ENCODE peak calls at places on chromosomes 1 and 21, in four cellular contexts. One of them, this sample, is unnamed.

GRCh38 chr1:87150143-87150542 is 178.5 kb upstream of the LMO4 start:
- DNase-seq in transverse colon: no peak
- DNase-seq in GM12878: no peak
- DNase-seq in sigmoid colon: no peak
- DNase-seq in this sample: no peak

GRCh38 chr1:83791821-83792437 is 207.0 kb downstream of the TTLL7 start:
- DNase-seq in sigmoid colon: no peak
- DNase-seq in transverse colon: no peak
- DNase-seq in GM12878: no peak
- DNase-seq in this sample: no peak

GRCh38 chr1:208105756-208106155 is 138.4 kb downstream of the PLXNA2 start:
- DNase-seq in transverse colon: no peak
- DNase-seq in sigmoid colon: no peak
- DNase-seq in GM12878: no peak
- DNase-seq in this sample: no peak

GRCh38 chr1:226943156-226943555 is 3.1 kb downstream of the COQ8A start:
- DNase-seq in transverse colon: no peak
- DNase-seq in sigmoid colon: no peak
- DNase-seq in GM12878: no peak
- DNase-seq in this sample: no peak

GRCh38 chr1:106798991-106799390 is 257.5 kb upstream of the PRMT6 start:
- DNase-seq in sigmoid colon: no peak
- DNase-seq in GM12878: no peak
- DNase-seq in transverse colon: no peak
- DNase-seq in this sample: no peak

GRCh38 chr1:59236949-59237545 is 59.8 kb upstream of the FGGY start:
- DNase-seq in transverse colon: no peak
- DNase-seq in sigmoid colon: no peak
- DNase-seq in GM12878: no peak
- DNase-seq in this sample: no peak

GRCh38 chr1:110783292-110783918 is 89.5 kb upstream of the CD53 start:
- DNase-seq in GM12878: no peak
- DNase-seq in sigmoid colon: no peak
- DNase-seq in transverse colon: peak
- DNase-seq in this sample: no peak

GRCh38 chr1:218584418-218585155 is 239.5 kb downstream of the TGFB2 start:
- DNase-seq in GM12878: no peak
- DNase-seq in transverse colon: no peak
- DNase-seq in sigmoid colon: no peak
- DNase-seq in this sample: no peak

GRCh38 chr1:245201827-245202226 is 47.0 kb downstream of the KIF26B start:
- DNase-seq in transverse colon: no peak
- DNase-seq in sigmoid colon: no peak
- DNase-seq in GM12878: no peak
- DNase-seq in this sample: no peak

GRCh38 chr1:180571832-180572636 is 13.3 kb downstream of the OVAAL start:
- DNase-seq in GM12878: no peak
- DNase-seq in transverse colon: no peak
- DNase-seq in sigmoid colon: no peak
- DNase-seq in this sample: no peak

GRCh38 chr1:33301273-33301984 is 19.5 kb downstream of the A3GALT2 start:
- DNase-seq in GM12878: no peak
- DNase-seq in sigmoid colon: peak
- DNase-seq in transverse colon: no peak
- DNase-seq in this sample: no peak

GRCh38 chr1:173489149-173489600 is 12.0 kb downstream of the PRDX6 start:
- DNase-seq in sigmoid colon: no peak
- DNase-seq in transverse colon: no peak
- DNase-seq in GM12878: no peak
- DNase-seq in this sample: no peak

GRCh38 chr1:18009061-18009728 is 98.4 kb upstream of the IGSF21 start:
- DNase-seq in GM12878: no peak
- DNase-seq in sigmoid colon: no peak
- DNase-seq in transverse colon: no peak
- DNase-seq in this sample: no peak

GRCh38 chr1:230138561-230139239 is 71.7 kb downstream of the GALNT2 start:
- DNase-seq in GM12878: no peak
- DNase-seq in transverse colon: no peak
- DNase-seq in sigmoid colon: no peak
- DNase-seq in this sample: no peak

GRCh38 chr21:15967661-15968060 is 237.9 kb downstream of the USP25 start:
- DNase-seq in sigmoid colon: no peak
- DNase-seq in GM12878: no peak
- DNase-seq in transverse colon: no peak
- DNase-seq in this sample: no peak

GRCh38 chr1:197358959-197359358 is 90.9 kb downstream of the CRB1 start:
- DNase-seq in sigmoid colon: no peak
- DNase-seq in transverse colon: no peak
- DNase-seq in GM12878: no peak
- DNase-seq in this sample: no peak

DNA sequence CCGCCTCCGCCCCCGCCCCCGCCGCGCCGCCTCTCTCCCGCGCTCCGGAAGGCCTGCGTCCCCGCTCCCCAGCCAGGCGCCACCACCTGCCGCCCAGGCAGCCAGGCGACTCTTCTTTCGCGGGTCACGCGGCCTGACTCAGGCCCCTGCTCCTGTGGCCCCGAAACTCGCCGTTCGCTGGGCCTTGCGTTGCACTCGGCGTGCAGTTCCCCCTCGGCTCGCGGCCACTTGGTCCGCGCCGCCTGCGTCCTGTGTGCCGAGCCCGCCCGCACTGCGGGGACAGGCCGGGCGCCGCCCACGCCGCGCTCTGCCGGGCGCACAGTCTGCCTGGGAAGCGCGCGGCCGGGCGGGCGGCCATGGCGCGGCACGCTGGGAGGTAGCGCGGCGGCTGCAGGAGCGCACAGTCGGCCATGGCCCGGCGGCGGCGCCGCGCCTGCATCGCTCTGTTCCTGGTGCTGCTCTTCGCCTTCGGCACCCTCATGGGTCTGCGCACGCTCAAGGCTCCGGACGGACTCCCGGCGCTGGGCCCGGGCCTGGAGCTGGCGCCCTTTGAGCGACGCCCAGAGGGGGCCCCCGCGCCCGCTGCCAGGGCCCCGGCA is at the start of gene MANEAL:
- DNase-seq in GM12878: no peak
- DNase-seq in transverse colon: peak
- DNase-seq in sigmoid colon: no peak
- DNase-seq in this sample: no peak
- TF ChIP-seq EP300 in GM12878: no peak
- TF ChIP-seq EP300 in transverse colon: no peak
- TF ChIP-seq EP300 in sigmoid colon: no peak
- TF ChIP-seq EP300 in this sample: no peak

GRCh38 chr1:212608209-212608955 is at the start of gene ATF3:
- DNase-seq in sigmoid colon: peak
- DNase-seq in GM12878: peak
- DNase-seq in transverse colon: peak
- DNase-seq in this sample: peak
- TF ChIP-seq POLR2A in sigmoid colon: peak
- TF ChIP-seq POLR2A in GM12878: peak
- TF ChIP-seq POLR2A in transverse colon: peak
- TF ChIP-seq POLR2A in this sample: peak

DNA sequence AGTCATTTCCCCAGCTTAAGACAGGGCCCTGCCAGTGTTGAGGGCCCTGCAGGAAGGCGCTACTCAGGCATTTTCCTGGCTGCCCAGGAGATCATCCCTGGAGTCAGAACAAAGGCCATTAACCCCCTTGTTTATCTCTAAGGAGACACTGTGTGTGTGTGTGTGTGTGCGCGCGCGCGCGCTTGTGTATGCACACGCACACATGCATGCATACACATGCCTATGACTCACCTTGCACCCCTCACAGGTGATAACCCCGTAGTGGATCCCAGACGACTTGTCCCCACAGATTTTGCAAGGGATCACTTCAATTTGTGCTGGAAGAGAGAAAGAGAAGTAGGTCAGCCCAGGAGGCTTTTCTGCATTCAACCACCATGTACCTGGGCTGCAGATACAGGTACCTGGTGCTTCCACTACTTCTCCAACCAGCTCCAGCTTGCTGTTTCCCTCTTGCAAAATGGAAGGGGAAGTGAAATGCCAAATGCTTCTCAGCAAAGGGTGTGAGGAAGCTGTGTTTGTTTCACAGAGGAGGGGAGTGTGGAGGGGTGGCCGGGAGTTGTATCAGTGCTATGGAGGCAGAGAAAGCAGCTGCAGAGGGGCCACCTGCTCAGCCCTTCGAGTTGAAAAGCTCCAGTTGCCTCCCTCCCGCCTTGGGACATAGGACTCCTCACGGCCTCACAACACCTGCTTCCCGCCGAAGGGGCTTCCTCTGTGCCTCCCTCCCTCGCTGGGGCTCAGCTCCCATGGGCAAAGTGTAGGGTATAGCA is 11.9 kb upstream of the LINGO4 start:
- DNase-seq in sigmoid colon: no peak
- DNase-seq in transverse colon: no peak
- DNase-seq in GM12878: no peak
- DNase-seq in this sample: no peak
- TF ChIP-seq EP300 in sigmoid colon: no peak
- TF ChIP-seq EP300 in transverse colon: no peak
- TF ChIP-seq EP300 in GM12878: no peak
- TF ChIP-seq EP300 in this sample: no peak

GRCh38 chr1:27872802-27873665 is 690 bp downstream of the THEMIS2 start:
- DNase-seq in GM12878: no peak
- DNase-seq in transverse colon: no peak
- DNase-seq in sigmoid colon: peak
- DNase-seq in this sample: no peak

GRCh38 chr1:27872059-27872801 is at the start of gene THEMIS2:
- DNase-seq in transverse colon: peak
- DNase-seq in GM12878: no peak
- DNase-seq in sigmoid colon: peak
- DNase-seq in this sample: no peak

GRCh38 chr1:27877115-27877416 is 4.7 kb downstream of the THEMIS2 start:
- DNase-seq in sigmoid colon: peak
- DNase-seq in transverse colon: no peak
- DNase-seq in GM12878: no peak
- DNase-seq in this sample: no peak

GRCh38 chr1:27876341-27877114 is 4.2 kb downstream of the THEMIS2 start:
- DNase-seq in sigmoid colon: peak
- DNase-seq in GM12878: no peak
- DNase-seq in transverse colon: no peak
- DNase-seq in this sample: no peak

DNA sequence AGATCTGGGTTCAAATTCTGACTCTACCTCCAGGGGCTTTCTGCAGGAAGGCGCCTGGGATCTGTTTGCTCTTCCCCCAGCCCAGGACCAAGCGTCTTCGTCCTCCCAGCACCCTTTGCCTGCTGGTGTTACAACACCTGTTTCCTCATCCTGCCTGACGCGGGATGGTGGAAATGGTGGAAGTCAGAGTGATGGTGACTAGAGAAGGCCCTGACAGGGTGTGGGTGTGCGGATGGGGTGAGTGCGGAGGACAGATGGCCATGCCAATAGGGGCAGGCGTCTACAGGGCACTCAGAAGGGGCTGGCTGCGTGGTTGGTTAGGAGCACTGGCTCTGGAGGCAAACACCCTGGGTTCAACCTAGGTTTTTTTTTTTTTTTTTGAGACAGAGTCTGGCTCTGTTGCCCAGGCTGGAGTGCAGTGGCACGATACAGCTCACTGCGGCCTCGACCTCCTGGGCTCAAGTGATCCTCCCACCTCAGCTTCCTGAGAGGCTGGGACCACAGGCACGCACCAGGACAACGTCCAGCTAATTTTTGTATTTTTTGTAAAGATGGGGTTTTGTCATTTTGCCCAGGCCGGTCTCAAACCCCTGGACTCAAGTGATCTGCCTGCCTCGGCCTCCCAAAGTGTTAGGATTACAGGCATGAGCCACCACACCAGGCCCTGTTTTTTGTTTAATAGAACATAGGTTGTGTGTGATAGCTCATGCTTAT is 1.5 kb downstream of the THEMIS2 start:
- DNase-seq in transverse colon: peak
- DNase-seq in sigmoid colon: peak
- DNase-seq in GM12878: no peak
- DNase-seq in this sample: no peak
- TF ChIP-seq POLR2A in transverse colon: peak
- TF ChIP-seq POLR2A in sigmoid colon: no peak
- TF ChIP-seq POLR2A in GM12878: no peak
- TF ChIP-seq POLR2A in this sample: no peak

DNA sequence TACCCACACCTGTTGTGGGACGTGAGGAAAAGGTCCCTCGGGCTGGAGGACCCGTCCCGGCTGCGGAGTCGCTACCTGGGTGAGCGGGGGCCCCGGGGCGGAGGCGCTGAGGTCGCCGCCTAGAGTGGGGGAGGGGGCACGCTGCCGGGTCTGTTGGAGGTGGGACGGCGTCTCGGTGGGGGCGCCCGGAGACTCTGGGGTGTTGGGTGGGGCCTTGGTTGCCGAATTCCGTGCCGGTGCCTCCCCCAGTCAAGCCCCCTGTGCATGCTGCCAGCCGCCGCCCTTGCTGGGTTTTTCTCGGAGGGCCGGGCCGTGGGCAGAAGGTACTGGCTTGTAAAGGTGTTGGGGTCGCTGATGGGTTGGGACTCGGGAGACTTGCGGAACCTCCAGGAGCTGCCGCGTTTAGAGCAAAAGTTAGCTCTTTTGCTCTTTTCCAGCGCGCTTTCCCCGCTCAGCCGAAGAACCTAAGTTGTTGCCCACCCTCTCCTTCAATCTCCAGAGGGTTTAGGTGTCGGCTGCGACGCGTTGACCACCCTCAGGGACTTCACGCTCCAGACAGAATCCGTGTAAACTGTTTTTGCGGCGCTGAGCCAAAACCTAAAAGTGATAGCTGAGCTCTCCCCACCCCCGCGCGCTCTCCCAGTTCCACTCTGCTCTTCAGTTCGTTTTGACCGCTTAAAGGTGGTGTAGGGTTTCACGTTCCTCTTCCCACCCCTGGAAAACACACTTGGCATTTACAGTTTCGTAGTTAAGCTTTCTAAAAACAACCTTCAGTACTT is at the start of gene MPC2:
- DNase-seq in transverse colon: peak
- DNase-seq in sigmoid colon: peak
- DNase-seq in GM12878: no peak
- DNase-seq in this sample: peak
- TF ChIP-seq EP300 in transverse colon: no peak
- TF ChIP-seq EP300 in sigmoid colon: no peak
- TF ChIP-seq EP300 in GM12878: no peak
- TF ChIP-seq EP300 in this sample: no peak

GRCh38 chr1:205631727-205632373 is at the start of gene ELK4:
- DNase-seq in transverse colon: peak
- DNase-seq in GM12878: peak
- DNase-seq in sigmoid colon: peak
- DNase-seq in this sample: peak
- TF ChIP-seq POLR2A in transverse colon: peak
- TF ChIP-seq POLR2A in GM12878: peak
- TF ChIP-seq POLR2A in sigmoid colon: peak
- TF ChIP-seq POLR2A in this sample: peak

GRCh38 chr1:56222914-56223540 is 356.3 kb downstream of the PLPP3 start:
- DNase-seq in sigmoid colon: no peak
- DNase-seq in transverse colon: no peak
- DNase-seq in GM12878: no peak
- DNase-seq in this sample: no peak
- TF ChIP-seq EP300 in sigmoid colon: no peak
- TF ChIP-seq EP300 in transverse colon: no peak
- TF ChIP-seq EP300 in GM12878: no peak
- TF ChIP-seq EP300 in this sample: no peak

This sample was measured in esophagus muscularis mucosa.